ENCODE peak calls at places on chromosomes 7 and 10, in seven cellular contexts. Y, J, P, U, B, C and L are unnamed samples.
A peak's percentile ranks its signal among the peaks of the same experiment; 100 is the strongest.

GRCh38 chr7:2529161-2530075 is 9.8 kb downstream of the LFNG start:
- DNase-seq in J (no peak), Y (no peak), P (peak; percentile 71), B (no peak), U (peak; percentile 65), C (peak; percentile 45), L (peak; percentile 72)

GRCh38 chr10:59580257-59580863 is 129.3 kb downstream of the SLC16A9 start:
- DNase-seq in U (no peak), Y (peak; percentile 33), J (peak; percentile 33), B (no peak), C (peak; percentile 81), P (no peak), L (peak; percentile 60)

GRCh38 chr7:108459922-108460551 is 3.8 kb upstream of the NRCAM start:
- DNase-seq in C (peak; percentile 56), U (no peak), P (no peak), J (peak; percentile 58), B (no peak), Y (peak; percentile 47), L (peak; percentile 61)

GRCh38 chr7:111914287-111914686 is 291.9 kb downstream of the DOCK4 start:
- DNase-seq in C (no peak), J (no peak), U (no peak), B (no peak), Y (no peak), P (no peak), L (no peak)

GRCh38 chr7:19920200-19920599 is 146.8 kb upstream of the TMEM196 start:
- DNase-seq in B (no peak), P (no peak), C (peak; percentile 89), Y (peak; percentile 79), J (no peak), U (no peak), L (peak; percentile 21)

GRCh38 chr7:45978010-45978681 is 57.1 kb upstream of the IGFBP3 start:
- DNase-seq in C (peak; percentile 96), U (no peak), J (peak; percentile 14), B (no peak), Y (peak; percentile 98), P (peak; percentile 85), L (peak; percentile 93)

GRCh38 chr7:13947535-13947934 is 41.9 kb downstream of the ETV1 start:
- DNase-seq in B (no peak), J (no peak), Y (no peak), P (no peak), U (no peak), C (no peak), L (no peak)

GRCh38 chr10:34815174-34816066 is at the start of gene PARD3:
- DNase-seq in B (no peak), P (no peak), J (peak; percentile 90), Y (no peak), C (peak; percentile 54), U (peak; percentile 58), L (peak; percentile 86)

GRCh38 chr7:75945297-75946168 is 30.6 kb downstream of the POR start:
- DNase-seq in Y (no peak), B (no peak), J (no peak), U (no peak), C (peak; percentile 63), P (no peak), L (peak; percentile 43)

GRCh38 chr7:156473476-156474240 is 166.9 kb upstream of the RNF32 start:
- DNase-seq in P (no peak), B (no peak), J (peak; percentile 67), U (no peak), C (peak; percentile 3), Y (peak; percentile 50), L (peak; percentile 11)

GRCh38 chr10:62175256-62175655 is 93.4 kb downstream of the RTKN2 start:
- DNase-seq in U (no peak), B (no peak), J (no peak), C (peak; percentile 33), P (no peak), Y (no peak), L (no peak)
- H3K4me3 ChIP-seq in U (no peak overlapping the region), B (no peak overlapping the region), J (no peak overlapping the region), C (no peak overlapping the region), P (no peak overlapping the region), Y (no peak overlapping the region), L (no peak overlapping the region)

GRCh38 chr10:111323567-111323966 is 246.7 kb downstream of the ADRA2A start:
- DNase-seq in P (no peak), Y (no peak), B (no peak), C (no peak), U (no peak), J (peak; percentile 24), L (no peak)
- TF ChIP-seq CTCF in P (no peak), Y (no peak), B (no peak), C (no peak), U (no peak), J (peak; percentile 50), L (peak; percentile 6)

DNA sequence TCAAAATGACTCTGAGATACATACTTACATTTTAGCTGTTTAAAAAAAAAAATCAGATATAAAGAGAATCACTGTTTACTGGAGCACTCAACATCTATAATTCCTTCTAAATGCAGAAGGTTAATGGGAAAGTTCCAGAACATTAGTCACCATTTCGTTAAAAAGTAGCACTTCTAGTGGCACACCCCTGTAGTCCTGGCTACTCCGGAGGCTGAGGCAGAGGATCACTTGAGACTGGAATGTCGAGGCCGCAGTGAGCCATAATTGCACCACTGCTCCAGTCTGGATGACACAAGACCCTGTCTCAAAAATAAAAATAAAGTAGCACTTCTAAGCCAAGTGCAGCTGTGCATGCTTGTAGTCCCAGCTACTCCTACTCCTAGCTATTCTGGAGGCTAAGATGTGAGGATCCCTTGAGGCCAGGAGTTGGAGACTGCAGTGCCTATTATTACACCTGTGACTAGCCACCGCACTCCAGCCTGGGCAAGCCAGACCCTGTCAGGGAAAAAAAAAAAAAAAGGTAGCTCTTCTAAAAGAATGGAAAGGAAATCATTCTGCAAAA is 2.2 kb downstream of the FGFBP3 start:
- DNase-seq in P (no peak), B (no peak), C (peak; percentile 28), J (no peak), U (no peak), Y (no peak), L (no peak)
- H3K4me3 ChIP-seq in P (no peak overlapping the region), B (no peak overlapping the region), C (peak overlapping the region; percentile 18), J (peak overlapping the region; percentile 97), U (no peak overlapping the region), Y (peak overlapping the region; percentile 71), L (peak overlapping the region; percentile 65)

GRCh38 chr7:29636009-29636351 is 72.3 kb downstream of the PRR15 start:
- DNase-seq in B (no peak), U (no peak), P (no peak), Y (no peak), J (no peak), C (no peak), L (no peak)
- TF ChIP-seq CTCF in B (no peak), U (peak; percentile 7), P (peak; percentile 50), Y (no peak), J (no peak), C (no peak), L (no peak)

DNA sequence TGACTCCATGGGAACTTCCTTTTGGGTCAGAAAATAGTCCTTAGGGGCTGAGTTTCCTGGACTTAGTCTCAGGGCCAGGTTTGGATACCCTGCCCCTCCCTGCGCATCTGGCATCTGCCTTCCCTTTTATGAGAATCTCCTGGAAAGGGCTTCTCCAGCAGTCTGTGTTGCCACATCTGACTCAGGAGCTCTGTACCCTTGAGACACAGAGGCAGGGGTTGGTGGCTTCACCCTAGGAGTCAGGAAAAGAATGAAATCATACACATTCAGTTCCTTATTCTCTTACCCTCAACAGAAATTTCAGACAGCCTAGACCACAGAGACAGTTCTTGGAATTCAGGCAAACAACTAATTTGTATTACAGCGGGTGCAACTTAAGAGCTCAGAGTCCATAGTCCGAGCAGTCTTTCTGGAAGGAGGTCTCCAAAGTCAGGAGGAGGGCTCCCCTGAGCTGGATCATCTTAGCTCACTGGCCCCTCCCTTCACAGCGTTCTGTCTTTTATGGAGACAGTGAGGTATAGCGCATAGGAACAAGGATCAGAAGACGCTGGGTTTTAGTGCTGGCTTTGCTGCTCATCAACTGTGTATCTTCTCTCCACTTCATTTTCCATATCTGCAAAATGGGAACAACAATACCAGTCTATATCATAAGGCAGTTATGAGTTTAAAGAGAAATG is 3.0 kb upstream of the PLAU start:
- DNase-seq in C (peak; percentile 71), U (peak; percentile 55), B (no peak), Y (peak; percentile 66), J (no peak), P (no peak), L (peak; percentile 60)
- H3K4me3 ChIP-seq in C (no peak overlapping the region), U (no peak overlapping the region), B (no peak overlapping the region), Y (no peak overlapping the region), J (no peak overlapping the region), P (no peak overlapping the region), L (no peak overlapping the region)

DNA sequence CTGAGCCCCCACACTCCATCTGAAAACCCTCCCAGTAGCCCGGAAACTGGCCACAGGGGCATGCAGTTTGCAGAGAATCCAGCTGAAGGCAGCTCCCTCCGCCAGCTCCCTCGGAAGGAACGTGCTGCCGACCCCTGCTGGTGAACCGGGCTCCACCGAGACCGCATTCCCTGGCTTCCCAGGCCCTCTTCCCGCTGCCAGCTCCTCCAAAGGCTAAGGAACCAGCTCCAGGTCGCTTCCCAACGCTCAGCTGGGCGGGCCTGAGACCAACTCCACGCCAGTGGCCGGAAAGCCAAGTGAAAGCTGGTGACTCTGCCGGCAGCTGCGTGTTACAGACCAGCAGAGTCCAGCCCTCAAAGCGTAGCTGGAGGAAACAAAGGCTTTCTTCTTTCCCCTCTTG is 35.8 kb downstream of the GPER1 start:
- DNase-seq in U (peak; percentile 84), C (peak; percentile 95), B (no peak), Y (peak; percentile 64), P (no peak), J (peak; percentile 89), L (no peak)
- TF ChIP-seq CTCF in U (peak; percentile 65), C (peak; percentile 89), B (no peak), Y (peak; percentile 90), P (no peak), J (peak; percentile 69), L (peak; percentile 19)

DNA sequence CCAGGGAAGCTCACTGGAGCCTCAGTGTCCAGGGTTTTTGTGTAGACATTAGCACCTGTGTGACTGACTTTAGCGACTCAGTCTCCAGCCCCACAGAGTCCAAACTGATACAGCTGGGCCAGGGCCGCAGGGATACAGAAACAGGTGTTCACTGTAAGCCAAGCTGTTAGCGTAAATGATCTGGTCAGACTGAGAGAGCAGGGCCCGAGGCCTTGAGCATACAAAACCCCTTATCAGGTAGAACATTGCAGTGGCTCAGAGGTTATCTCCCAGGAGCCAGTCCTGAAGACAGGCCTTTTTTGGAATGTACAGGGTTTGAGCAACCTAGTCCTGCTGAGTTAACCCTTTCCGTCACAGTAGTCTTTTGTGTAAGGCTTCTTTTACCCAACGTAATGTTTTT is 25.0 kb downstream of the LHPP start:
- DNase-seq in Y (no peak), C (no peak), P (no peak), B (no peak), U (no peak), J (no peak), L (no peak)
- H3K4me3 ChIP-seq in Y (no peak overlapping the region), C (no peak overlapping the region), P (no peak overlapping the region), B (no peak overlapping the region), U (no peak overlapping the region), J (no peak overlapping the region), L (no peak overlapping the region)